ENCODE peak calls at places on chromosome 10, in six cellular contexts. E is germinal center, O is tibial artery, H is NCI-H345, F is MCF 10A, U is HEK293T. X is an unnamed sample.

GRCh38 chr10:48450233-48450810 is 143.8 kb downstream of the MAPK8 start:
- DNase-seq in E (no peak), H (no peak), F (no peak), O (peak), U (no peak), X (no peak)

GRCh38 chr10:114393482-114393881 is 10.8 kb downstream of the AFAP1L2 start:
- DNase-seq in O (no peak), H (no peak), U (no peak), E (no peak), F (no peak), X (no peak)

GRCh38 chr10:13734151-13734550 is 147.4 kb downstream of the PRPF18 start:
- DNase-seq in E (no peak), F (no peak), O (no peak), H (no peak), U (no peak), X (no peak)

GRCh38 chr10:1358147-1358546 is 302.0 kb downstream of the WDR37 start:
- DNase-seq in F (no peak), E (no peak), U (no peak), H (no peak), O (no peak), X (no peak)

GRCh38 chr10:63058236-63058635 is 74.9 kb upstream of the NRBF2 start:
- DNase-seq in O (no peak), E (no peak), F (no peak), U (no peak), H (no peak), X (no peak)

GRCh38 chr10:117409549-117410283 is 34.5 kb upstream of the PDZD8 start:
- DNase-seq in H (no peak), O (no peak), E (no peak), U (no peak), F (no peak), X (no peak)

GRCh38 chr10:117503170-117503885 is 39.2 kb upstream of the EMX2 start:
- DNase-seq in H (peak), E (no peak), F (peak), U (no peak), O (no peak), X (no peak)

GRCh38 chr10:12799746-12800145 is 201.8 kb downstream of the CCDC3 start:
- DNase-seq in F (no peak), U (no peak), O (no peak), H (no peak), E (no peak), X (no peak)

GRCh38 chr10:71314028-71314693 is 4.9 kb upstream of the SLC29A3 start:
- DNase-seq in U (peak), E (peak), F (peak), O (no peak), H (peak), X (peak)

GRCh38 chr10:124048371-124049290 is 44.8 kb downstream of the CHST15 start:
- DNase-seq in H (no peak), E (no peak), U (no peak), O (no peak), F (no peak), X (no peak)

GRCh38 chr10:32321016-32321631 is 25.8 kb downstream of the EPC1 start:
- DNase-seq in F (no peak), E (no peak), O (no peak), U (no peak), H (no peak), X (no peak)

GRCh38 chr10:110735620-110736027 is 91.5 kb downstream of the RBM20 start:
- DNase-seq in E (no peak), H (no peak), O (no peak), U (no peak), F (no peak), X (no peak)

GRCh38 chr10:92848037-92848440 is 281 bp upstream of the EXOC6 start:
- DNase-seq in F (no peak), H (no peak), O (no peak), E (no peak), U (no peak), X (no peak)

GRCh38 chr10:123156091-123156490 is 1.9 kb downstream of the BUB3 start:
- DNase-seq in U (no peak), E (no peak), H (no peak), O (no peak), F (peak), X (no peak)

GRCh38 chr10:43076876-43077420 is at the start of gene RET:
- DNase-seq in H (peak), F (no peak), U (peak), E (peak), O (no peak), X (no peak)

GRCh38 chr10:116891208-116891607 is 41.9 kb downstream of the ENO4 start:
- DNase-seq in U (peak), O (no peak), H (peak), E (no peak), F (peak), X (no peak)

GRCh38 chr10:62437696-62438095 is 63.5 kb downstream of the ZNF365 start:
- DNase-seq in E (peak), F (peak), O (no peak), H (peak), U (peak), X (peak)

GRCh38 chr10:43111101-43111500 is 27.1 kb upstream of the CSGALNACT2 start:
- DNase-seq in U (no peak), F (no peak), E (no peak), H (no peak), O (no peak), X (no peak)

GRCh38 chr10:114868801-114869200 is 47.2 kb downstream of the FHIP2A start:
- DNase-seq in U (no peak), H (no peak), E (no peak), F (peak), O (no peak), X (no peak)

GRCh38 chr10:132306341-132306685 is 1.4 kb downstream of the STK32C start:
- DNase-seq in H (no peak), E (no peak), U (no peak), O (peak), F (no peak), X (no peak)

GRCh38 chr10:54703086-54703485 is 97.9 kb downstream of the PCDH15 start:
- DNase-seq in H (no peak), U (no peak), E (no peak), F (no peak), O (no peak), X (no peak)

X was measured in naive B cell.